ENCODE peak calls at places on chromosomes 16 and 17, in seven cellular contexts. One of them, this sample, is unnamed. For H3K9me3, the result is how much of the 10 kb centered on the place peaks cover.

GRCh38 chr17:81821603-81822311 is 11.3 kb downstream of the MCRIP1 start:
- DNase-seq in GM12878: no peak
- DNase-seq in HepG2: peak
- DNase-seq in SK-N-SH: peak
- DNase-seq in H1: no peak
- DNase-seq in HCT116: peak
- DNase-seq in K562: peak
- DNase-seq in this sample: no peak

GRCh38 chr17:15348030-15348429 is 6.6 kb upstream of the TEKT3 start:
- DNase-seq in GM12878: no peak
- DNase-seq in HepG2: no peak
- DNase-seq in SK-N-SH: no peak
- DNase-seq in H1: no peak
- DNase-seq in HCT116: no peak
- DNase-seq in K562: no peak
- DNase-seq in this sample: no peak

GRCh38 chr16:88570691-88571092 is 489 bp downstream of the ZC3H18 start:
- DNase-seq in GM12878: no peak
- DNase-seq in HepG2: no peak
- DNase-seq in SK-N-SH: no peak
- DNase-seq in H1: no peak
- DNase-seq in HCT116: no peak
- DNase-seq in K562: peak
- DNase-seq in this sample: no peak

GRCh38 chr16:1181715-1182671 is 29.1 kb downstream of the CACNA1H start:
- DNase-seq in GM12878: no peak
- DNase-seq in HepG2: peak
- DNase-seq in SK-N-SH: no peak
- DNase-seq in H1: no peak
- DNase-seq in HCT116: no peak
- DNase-seq in K562: peak
- DNase-seq in this sample: no peak

GRCh38 chr17:39281806-39282205 is 56.1 kb upstream of the STAC2 start:
- DNase-seq in GM12878: no peak
- DNase-seq in HepG2: no peak
- DNase-seq in SK-N-SH: no peak
- DNase-seq in H1: no peak
- DNase-seq in HCT116: no peak
- DNase-seq in K562: peak
- DNase-seq in this sample: no peak

GRCh38 chr17:54945671-54946070 is 22.8 kb downstream of the COX11 start:
- DNase-seq in GM12878: no peak
- DNase-seq in HepG2: no peak
- DNase-seq in SK-N-SH: no peak
- DNase-seq in H1: no peak
- DNase-seq in HCT116: no peak
- DNase-seq in K562: no peak
- DNase-seq in this sample: no peak

GRCh38 chr16:75491876-75492275 is 3.4 kb downstream of the CHST6 start:
- DNase-seq in GM12878: no peak
- DNase-seq in HepG2: no peak
- DNase-seq in SK-N-SH: peak
- DNase-seq in H1: no peak
- DNase-seq in HCT116: no peak
- DNase-seq in K562: no peak
- DNase-seq in this sample: no peak

GRCh38 chr16:70770968-70771552 is 29.9 kb downstream of the VAC14 start:
- DNase-seq in GM12878: no peak
- DNase-seq in HepG2: peak
- DNase-seq in SK-N-SH: peak
- DNase-seq in H1: no peak
- DNase-seq in HCT116: peak
- DNase-seq in K562: peak
- DNase-seq in this sample: peak

GRCh38 chr17:41777579-41778188 is 8.8 kb downstream of the JUP start:
- DNase-seq in GM12878: no peak
- DNase-seq in HepG2: peak
- DNase-seq in SK-N-SH: peak
- DNase-seq in H1: no peak
- DNase-seq in HCT116: no peak
- DNase-seq in K562: no peak
- DNase-seq in this sample: peak

GRCh38 chr17:17084317-17084835 is 42.1 kb downstream of the MPRIP start:
- DNase-seq in GM12878: no peak
- DNase-seq in HepG2: no peak
- DNase-seq in SK-N-SH: no peak
- DNase-seq in H1: no peak
- DNase-seq in HCT116: no peak
- DNase-seq in K562: no peak
- DNase-seq in this sample: no peak

GRCh38 chr16:65601781-65602180 is 479.9 kb upstream of the CDH11 start:
- DNase-seq in GM12878: no peak
- DNase-seq in HepG2: no peak
- DNase-seq in SK-N-SH: no peak
- DNase-seq in H1: no peak
- DNase-seq in HCT116: no peak
- DNase-seq in K562: no peak
- DNase-seq in this sample: no peak

GRCh38 chr17:4537451-4538235 is 17.5 kb downstream of the MYBBP1A start:
- DNase-seq in GM12878: no peak
- DNase-seq in HepG2: no peak
- DNase-seq in SK-N-SH: no peak
- DNase-seq in H1: no peak
- DNase-seq in HCT116: no peak
- DNase-seq in K562: no peak
- DNase-seq in this sample: no peak

GRCh38 chr17:81402530-81402941 is 7.3 kb downstream of the BAHCC1 start:
- DNase-seq in GM12878: no peak
- DNase-seq in HepG2: no peak
- DNase-seq in SK-N-SH: no peak
- DNase-seq in H1: no peak
- DNase-seq in HCT116: no peak
- DNase-seq in K562: no peak
- DNase-seq in this sample: no peak

GRCh38 chr16:84236671-84237070 is 3.1 kb downstream of the KCNG4 start:
- DNase-seq in GM12878: no peak
- DNase-seq in HepG2: no peak
- DNase-seq in SK-N-SH: no peak
- DNase-seq in H1: no peak
- DNase-seq in HCT116: no peak
- DNase-seq in K562: no peak
- DNase-seq in this sample: no peak

GRCh38 chr17:78250891-78251772 is 19.7 kb downstream of the TMEM235 start:
- DNase-seq in GM12878: no peak
- DNase-seq in HepG2: peak
- DNase-seq in SK-N-SH: peak
- DNase-seq in H1: peak
- DNase-seq in HCT116: peak
- DNase-seq in K562: peak
- DNase-seq in this sample: peak

GRCh38 chr17:40327735-40328385 is 18.9 kb downstream of the RARA start:
- DNase-seq in GM12878: no peak
- DNase-seq in HepG2: no peak
- DNase-seq in SK-N-SH: no peak
- DNase-seq in H1: no peak
- DNase-seq in HCT116: no peak
- DNase-seq in K562: no peak
- DNase-seq in this sample: no peak

GRCh38 chr16:86220552-86220951 is 289.8 kb upstream of the FOXF1 start:
- DNase-seq in GM12878: no peak
- DNase-seq in HepG2: no peak
- DNase-seq in SK-N-SH: no peak
- DNase-seq in H1: no peak
- DNase-seq in HCT116: no peak
- DNase-seq in K562: no peak
- DNase-seq in this sample: no peak

GRCh38 chr16:49466529-49466831 is 92.9 kb downstream of the C16orf78 start:
- DNase-seq in GM12878: no peak
- DNase-seq in HepG2: no peak
- DNase-seq in SK-N-SH: no peak
- DNase-seq in H1: no peak
- DNase-seq in HCT116: no peak
- DNase-seq in K562: no peak
- DNase-seq in this sample: no peak

GRCh38 chr16:35188288-35189155 is 1729.1 kb downstream of the TP53TG3F start:
- DNase-seq in GM12878: no peak
- DNase-seq in HepG2: peak
- DNase-seq in SK-N-SH: peak
- DNase-seq in H1: no peak
- DNase-seq in HCT116: no peak
- DNase-seq in K562: no peak
- DNase-seq in this sample: no peak

GRCh38 chr16:35185366-35186044 is 1726.1 kb downstream of the TP53TG3F start:
- DNase-seq in GM12878: no peak
- DNase-seq in HepG2: no peak
- DNase-seq in SK-N-SH: no peak
- DNase-seq in H1: no peak
- DNase-seq in HCT116: no peak
- DNase-seq in K562: no peak
- DNase-seq in this sample: no peak

GRCh38 chr16:35184356-35184870 is 1725.0 kb downstream of the TP53TG3F start:
- DNase-seq in GM12878: no peak
- DNase-seq in HepG2: no peak
- DNase-seq in SK-N-SH: no peak
- DNase-seq in H1: no peak
- DNase-seq in HCT116: no peak
- DNase-seq in K562: no peak
- DNase-seq in this sample: no peak

GRCh38 chr16:35187665-35188225 is 1728.3 kb downstream of the TP53TG3F start:
- DNase-seq in GM12878: no peak
- DNase-seq in HepG2: no peak
- DNase-seq in SK-N-SH: no peak
- DNase-seq in H1: no peak
- DNase-seq in HCT116: no peak
- DNase-seq in K562: no peak
- DNase-seq in this sample: no peak

GRCh38 chr16:35186045-35186759 is 1726.8 kb downstream of the TP53TG3F start:
- DNase-seq in GM12878: no peak
- DNase-seq in HepG2: no peak
- DNase-seq in SK-N-SH: no peak
- DNase-seq in H1: no peak
- DNase-seq in HCT116: no peak
- DNase-seq in K562: no peak
- DNase-seq in this sample: no peak
- H3K9me3 ChIP-seq in GM12878: under half
- H3K9me3 ChIP-seq in HepG2: half or more
- H3K9me3 ChIP-seq in SK-N-SH: under half
- H3K9me3 ChIP-seq in H1: half or more
- H3K9me3 ChIP-seq in HCT116: under half
- H3K9me3 ChIP-seq in K562: under half
- H3K9me3 ChIP-seq in this sample: under half

DNA sequence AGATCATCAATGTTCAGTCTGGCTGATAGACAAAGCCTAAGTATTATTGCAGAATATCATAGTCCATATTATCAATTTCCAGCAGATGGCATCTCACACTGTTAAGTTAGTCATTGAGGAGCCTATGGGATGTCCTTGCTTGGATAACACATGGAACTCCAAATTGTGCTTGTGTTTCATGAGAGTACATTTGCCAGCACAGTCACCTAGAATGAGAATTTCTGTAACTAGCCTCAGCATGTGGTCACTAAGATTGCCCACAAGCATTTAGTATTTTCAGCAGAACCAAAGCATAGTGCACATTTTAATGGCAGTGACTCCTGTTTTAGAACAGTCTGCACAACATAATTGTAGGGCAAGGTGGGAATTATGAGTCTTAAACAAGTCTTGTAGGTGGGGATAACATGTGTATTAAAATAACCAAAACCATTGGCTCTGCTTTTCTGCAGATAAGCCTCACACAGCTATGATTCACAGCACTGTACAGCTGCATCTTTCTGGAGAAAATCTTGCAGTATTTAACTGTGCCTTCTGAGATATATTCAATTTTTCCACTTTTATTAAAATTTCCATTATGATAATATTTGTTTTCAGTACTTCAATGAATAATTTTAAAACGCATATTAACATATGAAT is 882.8 kb upstream of the SOX9 start:
- DNase-seq in GM12878: no peak
- DNase-seq in HepG2: no peak
- DNase-seq in SK-N-SH: peak
- DNase-seq in H1: no peak
- DNase-seq in HCT116: peak
- DNase-seq in K562: no peak
- DNase-seq in this sample: peak
- TF ChIP-seq SIN3A in GM12878: no peak
- TF ChIP-seq SIN3A in HepG2: no peak
- TF ChIP-seq SIN3A in SK-N-SH: no peak
- TF ChIP-seq SIN3A in H1: no peak
- TF ChIP-seq SIN3A in HCT116: no peak
- TF ChIP-seq SIN3A in K562: no peak
- TF ChIP-seq SIN3A in this sample: no peak

DNA sequence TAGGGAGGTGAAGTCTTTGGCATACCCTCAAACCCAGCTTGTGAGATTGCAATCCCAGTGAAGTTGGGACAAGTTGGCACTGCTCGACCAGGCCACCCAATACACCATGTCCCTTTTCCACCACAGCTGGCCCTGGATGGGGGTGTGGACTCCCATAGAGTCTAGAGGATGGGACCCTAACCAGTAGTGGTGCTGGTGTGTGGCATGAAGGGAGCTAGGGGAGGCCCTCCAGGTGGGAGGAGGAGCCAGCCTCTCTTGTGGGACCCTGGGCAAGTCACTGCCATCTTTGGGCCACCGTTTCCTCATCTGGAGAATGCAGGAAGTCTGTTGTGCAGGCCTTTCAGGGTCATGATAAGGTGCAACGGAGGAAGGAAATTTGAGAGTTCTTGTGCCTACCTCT is 1854.9 kb downstream of the TP53TG3F start:
- DNase-seq in GM12878: no peak
- DNase-seq in HepG2: no peak
- DNase-seq in SK-N-SH: no peak
- DNase-seq in H1: no peak
- DNase-seq in HCT116: no peak
- DNase-seq in K562: no peak
- DNase-seq in this sample: no peak
- H3K9me3 ChIP-seq in GM12878: under half
- H3K9me3 ChIP-seq in HepG2: half or more
- H3K9me3 ChIP-seq in SK-N-SH: under half
- H3K9me3 ChIP-seq in H1: half or more
- H3K9me3 ChIP-seq in HCT116: under half
- H3K9me3 ChIP-seq in K562: under half
- H3K9me3 ChIP-seq in this sample: under half

DNA sequence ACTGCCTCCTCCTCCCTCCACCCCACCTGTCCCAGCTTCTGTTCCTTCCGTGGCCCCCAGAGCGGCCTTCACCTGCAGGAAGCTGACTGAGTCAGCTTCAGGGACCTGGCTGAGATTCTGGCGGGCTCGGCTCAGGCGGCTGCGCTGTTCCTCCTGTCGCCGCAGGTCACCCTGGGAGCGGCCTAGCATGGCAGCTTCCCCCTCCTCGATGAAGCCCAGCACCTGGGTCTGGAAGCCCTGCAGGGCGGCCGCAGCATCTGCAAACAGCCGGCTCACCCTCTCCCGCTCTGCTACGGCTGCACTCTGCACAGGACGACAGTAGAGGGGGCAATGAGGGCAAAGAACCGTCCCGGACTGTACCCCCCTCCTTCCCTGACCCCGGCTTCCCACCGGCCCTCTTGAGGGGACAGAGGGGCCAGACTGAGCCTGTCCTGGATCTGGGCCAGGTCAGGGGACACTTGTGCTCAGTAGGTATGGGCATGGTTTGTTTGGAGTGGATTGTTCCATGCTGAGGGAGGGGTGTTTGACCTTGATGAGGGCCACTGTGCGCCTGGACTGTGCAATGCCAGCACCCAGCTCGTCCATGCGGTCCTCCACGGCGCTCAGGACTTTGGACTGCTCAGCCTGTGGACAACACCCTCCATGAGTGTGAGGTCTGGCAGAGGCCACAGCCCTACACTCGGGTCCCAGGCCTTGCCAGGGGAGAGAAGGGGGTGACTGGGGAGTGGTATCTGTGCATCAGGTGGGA is 2.0 kb downstream of the TRIM47 start:
- DNase-seq in GM12878: no peak
- DNase-seq in HepG2: peak
- DNase-seq in SK-N-SH: peak
- DNase-seq in H1: no peak
- DNase-seq in HCT116: peak
- DNase-seq in K562: no peak
- DNase-seq in this sample: no peak
- TF ChIP-seq SIN3A in GM12878: no peak
- TF ChIP-seq SIN3A in HepG2: peak
- TF ChIP-seq SIN3A in SK-N-SH: no peak
- TF ChIP-seq SIN3A in H1: no peak
- TF ChIP-seq SIN3A in HCT116: no peak
- TF ChIP-seq SIN3A in K562: no peak
- TF ChIP-seq SIN3A in this sample: peak